ENCODE peak calls at places on chromosomes 3 and 15, in four cellular contexts. One of them, this sample, is unnamed.

GRCh38 chr3:169260296-169260695 is 403.2 kb downstream of the MECOM start:
- DNase-seq in H9: no peak
- DNase-seq in mesendoderm: no peak
- DNase-seq in H1: no peak
- DNase-seq in this sample: no peak

GRCh38 chr15:71338251-71338650 is 223.0 kb downstream of the THSD4 start:
- DNase-seq in H9: no peak
- DNase-seq in mesendoderm: no peak
- DNase-seq in H1: no peak
- DNase-seq in this sample: no peak

GRCh38 chr15:60854858-60855568 is 374.1 kb downstream of the RORA start:
- DNase-seq in H9: no peak
- DNase-seq in mesendoderm: no peak
- DNase-seq in H1: no peak
- DNase-seq in this sample: peak

GRCh38 chr3:123757281-123757940 is 126.7 kb downstream of the MYLK start:
- DNase-seq in H9: no peak
- DNase-seq in mesendoderm: peak
- DNase-seq in H1: peak
- DNase-seq in this sample: no peak

GRCh38 chr3:13494463-13495350 is 14.6 kb downstream of the HDAC11 start:
- DNase-seq in H9: no peak
- DNase-seq in mesendoderm: peak
- DNase-seq in H1: no peak
- DNase-seq in this sample: peak

GRCh38 chr3:125651246-125651645 is 55.9 kb upstream of the OSBPL11 start:
- DNase-seq in H9: no peak
- DNase-seq in mesendoderm: peak
- DNase-seq in H1: peak
- DNase-seq in this sample: peak

GRCh38 chr15:37035349-37035748 is 65.0 kb downstream of the MEIS2 start:
- DNase-seq in H9: no peak
- DNase-seq in mesendoderm: no peak
- DNase-seq in H1: no peak
- DNase-seq in this sample: peak

GRCh38 chr3:128649264-128649663 is 1.4 kb downstream of the RPN1 start:
- DNase-seq in H9: no peak
- DNase-seq in mesendoderm: no peak
- DNase-seq in H1: no peak
- DNase-seq in this sample: no peak

GRCh38 chr3:15754047-15754446 is 43.7 kb downstream of the ANKRD28 start:
- DNase-seq in H9: no peak
- DNase-seq in mesendoderm: no peak
- DNase-seq in H1: no peak
- DNase-seq in this sample: peak

GRCh38 chr15:23002920-23003319 is 22.8 kb upstream of the CYFIP1 start:
- DNase-seq in H9: no peak
- DNase-seq in mesendoderm: no peak
- DNase-seq in H1: no peak
- DNase-seq in this sample: no peak

GRCh38 chr15:59688383-59688887 is 685 bp downstream of the BNIP2 start:
- DNase-seq in H9: no peak
- DNase-seq in mesendoderm: no peak
- DNase-seq in H1: no peak
- DNase-seq in this sample: peak

GRCh38 chr3:50436063-50436674 is 67.3 kb downstream of the CACNA2D2 start:
- DNase-seq in H9: peak
- DNase-seq in mesendoderm: peak
- DNase-seq in H1: peak
- DNase-seq in this sample: peak

GRCh38 chr3:155024006-155024638 is 56.0 kb upstream of the MME start:
- DNase-seq in H9: no peak
- DNase-seq in mesendoderm: peak
- DNase-seq in H1: no peak
- DNase-seq in this sample: no peak

GRCh38 chr3:180646187-180646790 is 33.0 kb downstream of the CCDC39 start:
- DNase-seq in H9: no peak
- DNase-seq in mesendoderm: peak
- DNase-seq in H1: no peak
- DNase-seq in this sample: no peak

GRCh38 chr3:114219741-114220140 is 17.6 kb downstream of the ZNF80 start:
- DNase-seq in H9: no peak
- DNase-seq in mesendoderm: no peak
- DNase-seq in H1: no peak
- DNase-seq in this sample: no peak

GRCh38 chr3:13655074-13655913 is 106.4 kb downstream of the FBLN2 start:
- DNase-seq in H9: peak
- DNase-seq in mesendoderm: peak
- DNase-seq in H1: peak
- DNase-seq in this sample: peak

GRCh38 chr15:48682949-48683651 is 37.6 kb upstream of the FBN1 start:
- DNase-seq in H9: no peak
- DNase-seq in mesendoderm: no peak
- DNase-seq in H1: no peak
- DNase-seq in this sample: peak

GRCh38 chr3:128321418-128321817 is 145.3 kb downstream of the DNAJB8 start:
- DNase-seq in H9: peak
- DNase-seq in mesendoderm: no peak
- DNase-seq in H1: no peak
- DNase-seq in this sample: no peak

GRCh38 chr3:190498293-190498692 is 15.6 kb upstream of the IL1RAP start:
- DNase-seq in H9: no peak
- DNase-seq in mesendoderm: no peak
- DNase-seq in H1: no peak
- DNase-seq in this sample: no peak

GRCh38 chr3:172868565-172869172 is 118.1 kb downstream of the ECT2 start:
- DNase-seq in H9: no peak
- DNase-seq in mesendoderm: no peak
- DNase-seq in H1: no peak
- DNase-seq in this sample: no peak

GRCh38 chr3:194058189-194058571 is 77.8 kb upstream of the HES1 start:
- DNase-seq in H9: peak
- DNase-seq in mesendoderm: peak
- DNase-seq in H1: peak
- DNase-seq in this sample: peak

GRCh38 chr15:50247819-50248650 is 17.5 kb downstream of the HDC start:
- DNase-seq in H9: no peak
- DNase-seq in mesendoderm: peak
- DNase-seq in H1: no peak
- DNase-seq in this sample: no peak

GRCh38 chr15:73851679-73852078 is 21.7 kb upstream of the TBC1D21 start:
- DNase-seq in H9: peak
- DNase-seq in mesendoderm: peak
- DNase-seq in H1: peak
- DNase-seq in this sample: peak

GRCh38 chr3:64167346-64167745 is 57.9 kb downstream of the PRICKLE2 start:
- DNase-seq in H9: no peak
- DNase-seq in mesendoderm: no peak
- DNase-seq in H1: no peak
- DNase-seq in this sample: no peak

GRCh38 chr15:62565620-62566019 is 400.5 kb upstream of the C2CD4B start:
- DNase-seq in H9: no peak
- DNase-seq in mesendoderm: no peak
- DNase-seq in H1: no peak
- DNase-seq in this sample: no peak

GRCh38 chr3:41318520-41318919 is 119.2 kb downstream of the CTNNB1 start:
- DNase-seq in H9: no peak
- DNase-seq in mesendoderm: no peak
- DNase-seq in H1: no peak
- DNase-seq in this sample: peak

GRCh38 chr3:125359700-125360099 is 15.4 kb downstream of the ZNF148 start:
- DNase-seq in H9: no peak
- DNase-seq in mesendoderm: no peak
- DNase-seq in H1: no peak
- DNase-seq in this sample: no peak

GRCh38 chr3:197711973-197712707 is 24.6 kb downstream of the RUBCN start:
- DNase-seq in H9: peak
- DNase-seq in mesendoderm: peak
- DNase-seq in H1: peak
- DNase-seq in this sample: peak

GRCh38 chr3:18069564-18069963 is 327.1 kb upstream of the TBC1D5 start:
- DNase-seq in H9: no peak
- DNase-seq in mesendoderm: no peak
- DNase-seq in H1: no peak
- DNase-seq in this sample: no peak

GRCh38 chr15:67601008-67601620 is 58.6 kb downstream of the MAP2K5 start:
- DNase-seq in H9: no peak
- DNase-seq in mesendoderm: no peak
- DNase-seq in H1: no peak
- DNase-seq in this sample: peak

GRCh38 chr3:170205302-170205701 is 16.9 kb upstream of the PRKCI start:
- DNase-seq in H9: no peak
- DNase-seq in mesendoderm: no peak
- DNase-seq in H1: no peak
- DNase-seq in this sample: no peak

GRCh38 chr3:14324224-14324944 is 78.0 kb upstream of the SLC6A6 start:
- DNase-seq in H9: no peak
- DNase-seq in mesendoderm: peak
- DNase-seq in H1: no peak
- DNase-seq in this sample: peak

DNA sequence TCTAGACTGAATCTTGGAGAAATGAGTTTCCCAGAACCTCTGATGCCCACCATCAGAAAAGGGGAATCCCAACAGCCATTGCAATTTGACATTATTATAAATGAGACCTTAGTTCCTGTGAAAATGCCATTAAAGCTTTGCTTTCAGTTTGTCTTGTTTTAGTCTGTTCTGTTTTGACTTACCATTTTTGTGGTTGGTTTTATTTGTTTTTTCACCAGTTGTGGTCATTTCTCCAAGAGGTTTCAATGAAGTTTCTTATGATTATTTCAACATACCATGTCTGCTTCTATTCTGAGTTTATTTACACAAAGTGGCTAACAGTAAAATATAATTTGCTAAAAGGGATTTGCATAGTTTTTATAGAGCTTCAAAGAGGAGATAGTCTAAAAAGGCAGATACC is 175.0 kb upstream of the MCTP2 start:
- DNase-seq in H9: no peak
- DNase-seq in mesendoderm: no peak
- DNase-seq in H1: no peak
- DNase-seq in this sample: peak
- H3K56ac ChIP-seq in H9: no peak
- H3K56ac ChIP-seq in mesendoderm: no peak
- H3K56ac ChIP-seq in H1: no peak
- H3K56ac ChIP-seq in this sample: no peak

GRCh38 chr15:28131400-28131799 is 32.3 kb upstream of the OCA2 start:
- DNase-seq in H9: no peak
- DNase-seq in mesendoderm: no peak
- DNase-seq in H1: no peak
- DNase-seq in this sample: no peak

GRCh38 chr15:28131946-28132345 is 32.8 kb upstream of the OCA2 start:
- DNase-seq in H9: no peak
- DNase-seq in mesendoderm: no peak
- DNase-seq in H1: no peak
- DNase-seq in this sample: no peak

GRCh38 chr15:28133281-28133680 is 34.2 kb upstream of the OCA2 start:
- DNase-seq in H9: no peak
- DNase-seq in mesendoderm: no peak
- DNase-seq in H1: no peak
- DNase-seq in this sample: peak

GRCh38 chr15:28130651-28131050 is 31.5 kb upstream of the OCA2 start:
- DNase-seq in H9: no peak
- DNase-seq in mesendoderm: no peak
- DNase-seq in H1: no peak
- DNase-seq in this sample: no peak

DNA sequence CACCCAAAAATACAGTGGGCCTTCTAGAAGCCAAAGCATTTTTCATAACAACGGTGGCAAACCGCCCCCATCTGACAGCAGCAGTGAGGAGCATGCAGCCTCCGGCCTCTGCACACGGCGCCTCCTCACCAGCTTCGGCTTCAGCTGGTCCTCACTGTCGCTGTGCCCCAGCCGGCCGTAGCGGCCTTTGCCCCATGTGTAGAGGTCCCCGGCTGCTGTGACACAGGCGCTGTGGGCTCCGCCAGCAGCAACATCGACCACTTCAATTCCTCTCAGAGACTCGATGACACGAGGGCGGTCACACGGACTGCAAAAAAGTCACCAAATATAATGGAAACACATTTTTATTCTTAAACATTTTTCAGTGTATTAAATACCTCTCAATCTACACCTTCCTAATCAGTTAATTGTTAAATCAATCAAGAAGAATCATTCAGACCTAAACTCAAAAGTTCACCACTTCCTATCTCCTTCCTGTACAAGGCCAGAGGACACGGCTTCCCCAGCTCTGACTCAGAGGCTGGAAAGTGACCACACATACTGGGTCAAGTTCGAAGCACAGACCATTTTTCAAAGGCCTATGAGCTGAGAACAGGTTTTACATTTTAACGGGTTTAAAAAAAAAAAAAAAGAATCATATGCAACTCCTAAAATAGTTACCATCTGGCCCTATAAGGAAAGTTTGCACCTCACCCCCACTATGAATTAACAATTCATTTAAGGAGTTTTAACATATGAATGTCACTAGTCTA is 33.6 kb upstream of the OCA2 start:
- DNase-seq in H9: no peak
- DNase-seq in mesendoderm: peak
- DNase-seq in H1: no peak
- DNase-seq in this sample: peak
- H3K18ac ChIP-seq in H9: no peak
- H3K18ac ChIP-seq in mesendoderm: no peak
- H3K18ac ChIP-seq in H1: no peak
- H3K18ac ChIP-seq in this sample: no peak

DNA sequence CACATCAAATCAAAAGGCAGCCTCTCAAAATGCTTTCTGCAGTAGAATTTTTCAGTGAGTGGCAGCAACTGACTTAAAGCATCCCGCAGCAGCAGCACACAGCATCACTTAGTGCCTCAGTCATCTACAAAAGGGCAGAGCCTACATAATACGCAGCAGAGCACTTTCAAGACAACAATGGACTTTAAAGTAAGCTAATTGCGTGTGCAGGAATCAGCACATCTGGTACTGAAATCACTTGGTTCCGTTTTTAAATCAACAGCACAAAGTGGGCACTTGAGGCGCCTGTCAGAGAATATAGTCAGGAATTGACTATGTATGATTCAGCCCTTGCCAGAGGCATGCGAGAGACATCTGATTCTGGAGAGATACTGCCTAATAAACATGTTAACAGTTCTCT is 656.2 kb upstream of the TGFBR2 start:
- DNase-seq in H9: no peak
- DNase-seq in mesendoderm: no peak
- DNase-seq in H1: no peak
- DNase-seq in this sample: no peak
- H3K56ac ChIP-seq in H9: no peak
- H3K56ac ChIP-seq in mesendoderm: no peak
- H3K56ac ChIP-seq in H1: no peak
- H3K56ac ChIP-seq in this sample: no peak

DNA sequence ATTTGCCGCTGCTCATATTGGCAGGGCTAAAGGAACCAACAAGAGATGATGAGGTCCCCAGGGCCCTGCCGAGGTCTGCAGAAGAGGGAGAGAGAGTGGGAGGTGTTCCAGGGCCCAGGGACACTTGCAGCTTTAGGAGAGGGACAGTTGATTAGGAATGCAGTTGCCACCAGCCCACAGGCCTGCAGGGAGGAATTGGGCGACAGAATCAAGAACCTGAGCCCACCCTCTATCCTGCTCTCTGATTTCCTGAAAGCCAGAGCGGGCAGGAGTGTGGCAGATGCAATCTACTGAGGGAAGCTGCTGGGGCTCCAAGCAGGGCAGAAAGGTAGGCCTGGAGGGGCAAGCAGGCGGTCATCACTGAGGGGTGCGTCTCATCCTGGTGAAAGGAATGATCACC is 12.1 kb upstream of the PRR23E start:
- DNase-seq in H9: no peak
- DNase-seq in mesendoderm: no peak
- DNase-seq in H1: no peak
- DNase-seq in this sample: no peak
- H3K18ac ChIP-seq in H9: no peak
- H3K18ac ChIP-seq in mesendoderm: no peak
- H3K18ac ChIP-seq in H1: no peak
- H3K18ac ChIP-seq in this sample: no peak